ENCODE peak calls at places on chromosome 14, in nine cellular contexts. One of them, this sample, is unnamed.

GRCh38 chr14:57574617-57575288 is 81.1 kb upstream of the CCDC198 start:
- DNase-seq in T-helper 1 cell: no peak
- DNase-seq in sciatic nerve: no peak
- DNase-seq in heart right ventricle: no peak
- DNase-seq in mesendoderm: peak
- DNase-seq in GM04504: no peak
- DNase-seq in HT-29: peak
- DNase-seq in Right ventricle myocardium inferior: no peak
- DNase-seq in midbrain: no peak
- DNase-seq in this sample: no peak

GRCh38 chr14:30921305-30921704 is 46.9 kb downstream of the COCH start:
- DNase-seq in HT-29: no peak
- DNase-seq in T-helper 1 cell: no peak
- DNase-seq in heart right ventricle: no peak
- DNase-seq in GM04504: no peak
- DNase-seq in midbrain: no peak
- DNase-seq in mesendoderm: no peak
- DNase-seq in sciatic nerve: no peak
- DNase-seq in Right ventricle myocardium inferior: no peak
- DNase-seq in this sample: no peak

GRCh38 chr14:102408729-102409128 is 46.0 kb downstream of the TECPR2 start:
- DNase-seq in T-helper 1 cell: no peak
- DNase-seq in mesendoderm: peak
- DNase-seq in heart right ventricle: peak
- DNase-seq in sciatic nerve: no peak
- DNase-seq in Right ventricle myocardium inferior: no peak
- DNase-seq in GM04504: no peak
- DNase-seq in midbrain: no peak
- DNase-seq in HT-29: no peak
- DNase-seq in this sample: no peak

GRCh38 chr14:43795600-43796228 is 711.4 kb downstream of the FSCB start:
- DNase-seq in Right ventricle myocardium inferior: no peak
- DNase-seq in T-helper 1 cell: no peak
- DNase-seq in heart right ventricle: no peak
- DNase-seq in GM04504: no peak
- DNase-seq in sciatic nerve: no peak
- DNase-seq in mesendoderm: peak
- DNase-seq in midbrain: peak
- DNase-seq in HT-29: peak
- DNase-seq in this sample: peak

GRCh38 chr14:90788031-90788430 is 28.2 kb downstream of the TTC7B start:
- DNase-seq in GM04504: no peak
- DNase-seq in T-helper 1 cell: no peak
- DNase-seq in sciatic nerve: no peak
- DNase-seq in HT-29: no peak
- DNase-seq in midbrain: no peak
- DNase-seq in mesendoderm: no peak
- DNase-seq in Right ventricle myocardium inferior: no peak
- DNase-seq in heart right ventricle: no peak
- DNase-seq in this sample: no peak

GRCh38 chr14:90179357-90179756 is 77.0 kb upstream of the PSMC1 start:
- DNase-seq in sciatic nerve: no peak
- DNase-seq in T-helper 1 cell: no peak
- DNase-seq in Right ventricle myocardium inferior: no peak
- DNase-seq in heart right ventricle: no peak
- DNase-seq in HT-29: no peak
- DNase-seq in mesendoderm: no peak
- DNase-seq in midbrain: no peak
- DNase-seq in GM04504: no peak
- DNase-seq in this sample: no peak

GRCh38 chr14:75968461-75968860 is 13.3 kb downstream of the TGFB3 start:
- DNase-seq in midbrain: no peak
- DNase-seq in sciatic nerve: no peak
- DNase-seq in GM04504: no peak
- DNase-seq in Right ventricle myocardium inferior: no peak
- DNase-seq in heart right ventricle: no peak
- DNase-seq in HT-29: peak
- DNase-seq in T-helper 1 cell: no peak
- DNase-seq in mesendoderm: no peak
- DNase-seq in this sample: peak

GRCh38 chr14:55071870-55072640 is 20.6 kb downstream of the MAPK1IP1L start:
- DNase-seq in midbrain: peak
- DNase-seq in GM04504: peak
- DNase-seq in mesendoderm: no peak
- DNase-seq in T-helper 1 cell: no peak
- DNase-seq in HT-29: no peak
- DNase-seq in sciatic nerve: no peak
- DNase-seq in heart right ventricle: peak
- DNase-seq in Right ventricle myocardium inferior: no peak
- DNase-seq in this sample: peak

GRCh38 chr14:100428727-100429126 is 105.6 kb downstream of the SLC25A47 start:
- DNase-seq in T-helper 1 cell: no peak
- DNase-seq in HT-29: no peak
- DNase-seq in midbrain: no peak
- DNase-seq in Right ventricle myocardium inferior: no peak
- DNase-seq in mesendoderm: no peak
- DNase-seq in sciatic nerve: no peak
- DNase-seq in GM04504: no peak
- DNase-seq in heart right ventricle: no peak
- DNase-seq in this sample: peak

GRCh38 chr14:90114554-90114953 is 52.8 kb downstream of the KCNK13 start:
- DNase-seq in Right ventricle myocardium inferior: no peak
- DNase-seq in sciatic nerve: no peak
- DNase-seq in GM04504: no peak
- DNase-seq in heart right ventricle: no peak
- DNase-seq in mesendoderm: peak
- DNase-seq in T-helper 1 cell: no peak
- DNase-seq in HT-29: peak
- DNase-seq in midbrain: no peak
- DNase-seq in this sample: peak

GRCh38 chr14:22650960-22651521 is 6.9 kb upstream of the OR6J1 start:
- DNase-seq in sciatic nerve: no peak
- DNase-seq in HT-29: no peak
- DNase-seq in Right ventricle myocardium inferior: no peak
- DNase-seq in mesendoderm: peak
- DNase-seq in GM04504: no peak
- DNase-seq in midbrain: no peak
- DNase-seq in T-helper 1 cell: no peak
- DNase-seq in heart right ventricle: no peak
- DNase-seq in this sample: peak